ENCODE peak calls at places on chromosomes 12 and 14, in ten cellular contexts. D is activated T-helper 1 cell treated with Interleukin-2 at 50 U/mL for 16 hours; F is posterior vena cava; T is COR-L47; L is T-helper 17 cell; O is psoas muscle; Y is activated CD4-positive, alpha-beta memory T cell treated with anti-CD3 and anti-CD28 coated beads for 36 hours; I is fibroblast of mammary gland; A is right atrium auricular region; C is SW480. K is an unnamed sample.

GRCh38 chr12:49825360-49825970 is 2.7 kb downstream of the NCKAP5L start:
- DNase-seq in D (no peak), T (no peak), O (peak; percentile 58), F (peak; percentile 89), I (peak; percentile 86), A (peak; percentile 76), C (no peak), Y (no peak), L (no peak), K (no peak)

GRCh38 chr12:53561590-53561953 is 54.3 kb upstream of the NPFF start:
- DNase-seq in L (no peak), A (no peak), D (no peak), C (peak; percentile 90), T (no peak), F (no peak), O (no peak), I (peak; percentile 93), Y (no peak), K (peak; percentile 92)

GRCh38 chr12:121223283-121223946 is 13.5 kb downstream of the P2RX4 start:
- DNase-seq in T (no peak), A (no peak), D (peak; percentile 19), I (no peak), L (no peak), O (no peak), Y (peak; percentile 70), F (no peak), C (no peak), K (peak; percentile 29)

GRCh38 chr14:51167587-51168219 is 72.3 kb upstream of the TMX1 start:
- DNase-seq in A (no peak), I (peak; percentile 80), T (no peak), C (no peak), L (no peak), Y (no peak), D (no peak), F (no peak), O (no peak), K (no peak)

GRCh38 chr12:128966411-128966810 is 113.1 kb downstream of the GLT1D1 start:
- DNase-seq in C (no peak), A (no peak), Y (no peak), T (peak; percentile 76), O (no peak), I (no peak), L (no peak), D (no peak), F (peak; percentile 54), K (no peak)

GRCh38 chr14:55386037-55386798 is 25.4 kb downstream of the ATG14 start:
- DNase-seq in Y (peak; percentile 39), A (no peak), O (no peak), T (no peak), L (no peak), C (no peak), D (no peak), F (no peak), I (no peak), K (no peak)

GRCh38 chr12:75545636-75546035 is 34.2 kb upstream of the KRR1 start:
- DNase-seq in A (no peak), T (no peak), Y (no peak), I (no peak), L (no peak), O (no peak), F (no peak), C (no peak), D (no peak), K (no peak)

GRCh38 chr12:1351926-1352325 is 242.5 kb downstream of the FBXL14 start:
- DNase-seq in D (no peak), F (no peak), Y (no peak), A (no peak), O (no peak), I (no peak), T (no peak), L (no peak), C (no peak), K (no peak)

GRCh38 chr12:5329118-5329517 is 102.8 kb upstream of the NTF3 start:
- DNase-seq in L (no peak), D (no peak), T (no peak), I (no peak), A (no peak), Y (no peak), C (no peak), O (no peak), F (no peak), K (no peak)

GRCh38 chr12:108305520-108305919 is 33.6 kb downstream of the CMKLR1 start:
- DNase-seq in L (no peak), Y (peak; percentile 25), I (peak; percentile 93), A (peak; percentile 95), O (peak; percentile 92), D (no peak), C (peak; percentile 67), F (peak; percentile 97), T (no peak), K (peak; percentile 64)

GRCh38 chr14:87108726-87109125 is 884.3 kb downstream of the GALC start:
- DNase-seq in D (no peak), F (no peak), C (no peak), L (no peak), I (peak; percentile 87), T (no peak), O (no peak), A (no peak), Y (no peak), K (no peak)

GRCh38 chr14:62373889-62374394 is 611.7 kb downstream of the SNAPC1 start:
- DNase-seq in T (no peak), O (no peak), A (no peak), F (no peak), C (no peak), L (no peak), Y (no peak), D (no peak), I (no peak), K (no peak)

GRCh38 chr14:61959348-61959747 is 197.1 kb downstream of the SNAPC1 start:
- DNase-seq in O (no peak), I (no peak), Y (no peak), A (no peak), L (no peak), C (no peak), T (no peak), F (no peak), D (no peak), K (no peak)

GRCh38 chr14:26598081-26598671 is 343 bp upstream of the NOVA1 start:
- DNase-seq in D (no peak), Y (peak; percentile 8), F (peak; percentile 88), L (no peak), T (peak; percentile 88), C (peak; percentile 59), O (peak; percentile 80), A (peak; percentile 86), I (peak; percentile 94), K (peak; percentile 85)

GRCh38 chr12:87866602-87867292 is 162.5 kb downstream of the C12orf50 start:
- DNase-seq in F (no peak), O (no peak), A (no peak), C (peak; percentile 16), I (peak; percentile 51), L (no peak), T (no peak), Y (no peak), D (no peak), K (peak; percentile 49)

GRCh38 chr12:13362260-13362841 is 165.8 kb downstream of the EMP1 start:
- DNase-seq in A (no peak), F (no peak), C (peak; percentile 86), I (peak; percentile 61), L (no peak), D (no peak), Y (peak; percentile 69), T (peak; percentile 42), O (peak; percentile 50), K (peak; percentile 86)

GRCh38 chr12:49540229-49541139 is 1.7 kb downstream of the KCNH3 start:
- DNase-seq in F (peak; percentile 74), I (no peak), Y (no peak), O (no peak), L (no peak), D (no peak), C (peak; percentile 84), A (no peak), T (no peak), K (no peak)

GRCh38 chr12:89960011-89960507 is 251.4 kb upstream of the ATP2B1 start:
- DNase-seq in T (no peak), C (no peak), D (no peak), I (peak; percentile 58), Y (peak; percentile 57), O (no peak), L (no peak), A (no peak), F (no peak), K (no peak)

GRCh38 chr12:50117057-50117622 is 5.1 kb downstream of the COX14 start:
- DNase-seq in A (no peak), D (no peak), F (peak; percentile 49), L (no peak), I (no peak), Y (peak; percentile 6), O (no peak), T (no peak), C (no peak), K (no peak)

GRCh38 chr12:40375076-40375475 is 150.3 kb downstream of the LRRK2 start:
- DNase-seq in D (no peak), I (peak; percentile 11), F (no peak), Y (no peak), T (no peak), O (no peak), L (no peak), C (peak; percentile 2), A (no peak), K (peak; percentile 50)

GRCh38 chr12:62006076-62006732 is 254.0 kb upstream of the USP15 start:
- DNase-seq in O (no peak), C (peak; percentile 33), A (no peak), T (no peak), L (no peak), D (no peak), F (no peak), Y (peak; percentile 10), I (peak; percentile 48), K (peak; percentile 61)

GRCh38 chr14:103711516-103712431 is 3.5 kb downstream of the XRCC3 start:
- DNase-seq in L (no peak), O (peak; percentile 58), A (no peak), F (peak; percentile 88), Y (no peak), C (no peak), T (peak; percentile 70), D (no peak), I (no peak), K (no peak)

GRCh38 chr12:61367281-61367785 is 892.9 kb upstream of the USP15 start:
- DNase-seq in F (no peak), T (no peak), A (no peak), L (no peak), D (no peak), C (no peak), Y (no peak), O (no peak), I (no peak), K (peak; percentile 18)

GRCh38 chr12:47877081-47877480 is 27.7 kb downstream of the VDR start:
- DNase-seq in A (no peak), I (no peak), O (no peak), T (no peak), F (no peak), D (no peak), L (no peak), Y (no peak), C (no peak), K (no peak)

GRCh38 chr14:22296722-22297121 is 292.3 kb downstream of the DAD1 start:
- DNase-seq in I (peak; percentile 52), T (no peak), Y (no peak), L (no peak), O (no peak), A (no peak), D (no peak), F (no peak), C (peak; percentile 50), K (peak; percentile 83)

GRCh38 chr12:110885152-110885840 is 35.1 kb downstream of the MYL2 start:
- DNase-seq in A (no peak), T (no peak), L (no peak), F (no peak), D (no peak), O (no peak), C (no peak), Y (no peak), I (no peak), K (no peak)

GRCh38 chr12:56601503-56601902 is 28.6 kb downstream of the BAZ2A start:
- DNase-seq in T (no peak), C (no peak), O (no peak), A (no peak), F (no peak), Y (peak; percentile 47), D (peak; percentile 5), I (no peak), L (no peak), K (peak; percentile 38)

GRCh38 chr12:5571115-5571514 is 139.2 kb downstream of the NTF3 start:
- DNase-seq in C (no peak), O (no peak), I (no peak), L (no peak), A (no peak), D (no peak), F (no peak), Y (no peak), T (no peak), K (no peak)